ENCODE peak calls at places on chromosomes 13 and 19, in seven cellular contexts. V is brain microvascular endothelial cell; K is fibroblast of lung; S is endodermal cell; M is pancreas; G is activated CD8-positive, alpha-beta T cell treated with anti-CD3 and anti-CD28 coated beads for 36 hours; C is lower leg skin. I is an unnamed sample.

GRCh38 chr19:34487651-34488051 is 6.1 kb downstream of the WTIP start:
- DNase-seq in V (no peak), K (no peak), S (no peak), M (peak), G (no peak), C (no peak), I (no peak)

GRCh38 chr13:50425772-50426171 is 410.5 kb downstream of the KCNRG start:
- DNase-seq in V (no peak), K (no peak), S (no peak), M (no peak), G (no peak), C (no peak), I (no peak)

GRCh38 chr13:36298535-36299068 is 988 bp upstream of the CCDC169 start:
- DNase-seq in V (no peak), K (no peak), S (peak), M (no peak), G (no peak), C (no peak), I (no peak)

GRCh38 chr19:12647490-12648071 is 19.0 kb downstream of the MAN2B1 start:
- DNase-seq in V (peak), K (peak), S (peak), M (peak), G (peak), C (peak), I (no peak)

GRCh38 chr13:32098275-32098674 is 66.7 kb downstream of the FRY start:
- DNase-seq in V (no peak), K (no peak), S (no peak), M (no peak), G (no peak), C (no peak), I (no peak)

GRCh38 chr13:66528139-66528538 is 702.0 kb downstream of the PCDH9 start:
- DNase-seq in V (no peak), K (no peak), S (no peak), M (no peak), G (no peak), C (no peak), I (no peak)

GRCh38 chr13:73399347-73400216 is 340.8 kb downstream of the KLF5 start:
- DNase-seq in V (no peak), K (no peak), S (no peak), M (no peak), G (no peak), C (no peak), I (no peak)

GRCh38 chr19:40560092-40560507 is 16.6 kb upstream of the SHKBP1 start:
- DNase-seq in V (no peak), K (no peak), S (peak), M (no peak), G (no peak), C (no peak), I (no peak)

GRCh38 chr13:19172007-19172646 is 9.5 kb downstream of the TUBA3C start:
- DNase-seq in V (no peak), K (no peak), S (no peak), M (no peak), G (no peak), C (no peak), I (no peak)

GRCh38 chr13:80072231-80072630 is 268.7 kb downstream of the SPRY2 start:
- DNase-seq in V (no peak), K (no peak), S (no peak), M (no peak), G (no peak), C (no peak), I (no peak)

GRCh38 chr19:14375582-14376291 is 5.5 kb upstream of the ADGRE5 start:
- DNase-seq in V (no peak), K (no peak), S (no peak), M (no peak), G (no peak), C (no peak), I (no peak)

GRCh38 chr19:10231624-10232228 is 595 bp upstream of the S1PR2 start:
- DNase-seq in V (no peak), K (no peak), S (no peak), M (no peak), G (no peak), C (no peak), I (no peak)

GRCh38 chr19:35751839-35752745 is 3.7 kb downstream of the LIN37 start:
- DNase-seq in V (no peak), K (no peak), S (no peak), M (no peak), G (no peak), C (no peak), I (no peak)

GRCh38 chr13:108917581-108917980 is 288.2 kb downstream of the MYO16 start:
- DNase-seq in V (peak), K (peak), S (no peak), M (no peak), G (no peak), C (no peak), I (no peak)

GRCh38 chr19:44061038-44061437 is 9.2 kb downstream of the ZNF223 start:
- DNase-seq in V (no peak), K (no peak), S (no peak), M (no peak), G (no peak), C (no peak), I (no peak)

GRCh38 chr13:47215741-47216140 is 318.9 kb upstream of the HTR2A start:
- DNase-seq in V (peak), K (peak), S (peak), M (no peak), G (no peak), C (no peak), I (no peak)

GRCh38 chr19:40252395-40252794 is 25.9 kb upstream of the CCNP start:
- DNase-seq in V (no peak), K (no peak), S (peak), M (no peak), G (no peak), C (no peak), I (no peak)

GRCh38 chr13:109331898-109332297 is 454.5 kb downstream of the IRS2 start:
- DNase-seq in V (peak), K (peak), S (no peak), M (no peak), G (no peak), C (no peak), I (no peak)

GRCh38 chr19:50624949-50625600 is 14.6 kb downstream of the SYT3 start:
- DNase-seq in V (no peak), K (no peak), S (peak), M (no peak), G (no peak), C (no peak), I (no peak)

GRCh38 chr19:31639306-31639705 is 290.1 kb upstream of the TSHZ3 start:
- DNase-seq in V (peak), K (peak), S (no peak), M (no peak), G (no peak), C (no peak), I (no peak)

GRCh38 chr19:7902796-7903243 is 857 bp upstream of the MAP2K7 start:
- DNase-seq in V (no peak), K (no peak), S (peak), M (peak), G (no peak), C (no peak), I (no peak)

GRCh38 chr13:44040754-44041100 is 161.0 kb downstream of the LACC1 start:
- DNase-seq in V (no peak), K (peak), S (no peak), M (no peak), G (no peak), C (no peak), I (no peak)

GRCh38 chr13:44692173-44692713 is 116.1 kb upstream of the TSC22D1 start:
- DNase-seq in V (peak), K (peak), S (peak), M (no peak), G (no peak), C (no peak), I (no peak)

GRCh38 chr13:110536006-110536693 is 25.4 kb downstream of the RAB20 start:
- DNase-seq in V (no peak), K (no peak), S (no peak), M (no peak), G (no peak), C (peak), I (no peak)

GRCh38 chr13:80235559-80236296 is 105.2 kb downstream of the SPRY2 start:
- DNase-seq in V (peak), K (peak), S (no peak), M (no peak), G (no peak), C (no peak), I (no peak)

GRCh38 chr13:72384879-72385278 is 342.6 kb downstream of the MZT1 start:
- DNase-seq in V (peak), K (peak), S (no peak), M (no peak), G (no peak), C (no peak), I (no peak)

GRCh38 chr19:42563352-42564210 is 31.1 kb downstream of the CEACAM8 start:
- DNase-seq in V (peak), K (peak), S (peak), M (no peak), G (peak), C (no peak), I (no peak)

GRCh38 chr13:78601124-78601885 is 2.0 kb downstream of the POU4F1 start:
- DNase-seq in V (no peak), K (peak), S (peak), M (no peak), G (no peak), C (no peak), I (no peak)

GRCh38 chr13:111584101-111584500 is 263.7 kb downstream of the TEX29 start:
- DNase-seq in V (no peak), K (no peak), S (no peak), M (no peak), G (no peak), C (no peak), I (no peak)

GRCh38 chr13:92989301-92989700 is 237.3 kb upstream of the GPC6 start:
- DNase-seq in V (no peak), K (no peak), S (no peak), M (no peak), G (no peak), C (no peak), I (no peak)

GRCh38 chr13:83503424-83503823 is 378.9 kb downstream of the SLITRK1 start:
- DNase-seq in V (peak), K (peak), S (no peak), M (no peak), G (no peak), C (no peak), I (no peak)

DNA sequence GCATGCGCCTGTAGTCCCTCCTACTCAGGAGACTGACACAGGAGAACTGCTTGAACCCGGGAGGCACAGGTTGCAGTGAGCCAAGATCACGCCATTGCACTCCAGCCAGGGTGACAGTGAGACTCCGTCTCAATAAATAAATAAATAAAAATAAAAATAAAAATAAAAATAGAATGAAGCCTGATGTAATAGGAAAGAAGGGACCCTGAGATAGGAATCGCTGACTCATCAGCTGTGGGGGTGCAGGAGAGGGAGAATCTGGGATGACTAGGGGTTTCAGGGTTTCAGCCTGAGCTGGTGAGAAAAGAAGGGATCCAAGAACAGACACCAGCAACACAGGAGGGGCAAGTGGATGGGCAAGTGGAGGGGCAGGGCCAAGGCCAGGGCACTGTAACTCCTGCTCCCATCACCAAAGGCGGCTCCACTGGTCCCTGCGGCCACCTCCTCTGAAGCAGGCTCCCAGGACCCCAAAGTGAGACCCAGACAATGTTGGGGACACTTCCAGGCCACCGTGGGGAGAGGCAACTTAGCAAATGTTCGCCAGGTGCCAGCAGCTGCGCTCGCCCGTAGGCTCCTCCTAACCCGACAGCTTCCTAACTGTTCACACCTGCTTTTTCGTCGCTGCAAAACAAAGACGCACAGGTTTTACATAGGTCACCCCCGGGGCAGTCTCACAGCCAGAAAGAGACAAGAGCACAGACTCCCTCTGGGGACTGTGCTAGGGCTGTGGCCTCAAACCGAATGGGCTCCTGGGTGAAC is 1.2 kb downstream of the HAUS8 start:
- DNase-seq in V (no peak), K (no peak), S (peak), M (no peak), G (peak), C (no peak), I (no peak)
- TF ChIP-seq CTCF in V (no peak), K (no peak), S (no peak), M (no peak), G (no peak), C (no peak), I (no peak)

GRCh38 chr13:22757530-22758120 is 423.2 kb upstream of the SGCG start:
- DNase-seq in V (no peak), K (peak), S (no peak), M (no peak), G (no peak), C (no peak), I (no peak)
- TF ChIP-seq CTCF in V (no peak), K (peak), S (peak), M (no peak), G (no peak), C (no peak), I (no peak)

DNA sequence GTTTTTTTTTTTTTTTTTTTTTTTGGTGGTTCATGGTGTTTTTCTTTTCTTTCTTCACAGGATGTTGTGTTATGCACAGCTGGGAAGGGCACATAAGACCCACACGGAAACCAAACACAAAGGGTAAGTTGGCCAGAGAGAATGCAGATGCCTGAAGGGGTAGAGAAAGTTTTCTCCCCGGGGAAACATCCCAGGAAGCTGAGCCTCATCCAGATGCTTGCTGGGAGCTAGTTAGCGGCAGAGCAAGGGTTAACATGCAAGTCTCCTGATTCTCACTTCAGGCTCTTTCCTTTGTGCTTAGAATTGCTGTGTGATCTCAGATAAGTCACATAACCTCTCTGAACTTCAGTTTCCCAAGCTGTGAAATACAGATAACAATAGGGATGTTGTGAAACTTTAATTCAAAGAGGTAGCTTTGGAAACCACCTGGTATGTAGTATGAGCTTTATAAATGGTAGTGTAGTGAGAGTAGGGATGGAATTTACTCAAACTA is 3.1 kb downstream of the ADGRE1 start:
- DNase-seq in V (no peak), K (no peak), S (no peak), M (no peak), G (no peak), C (no peak), I (no peak)
- TF ChIP-seq CTCF in V (no peak), K (no peak), S (no peak), M (no peak), G (no peak), C (no peak), I (no peak)

GRCh38 chr19:11460207-11460606 is 20.6 kb downstream of the ELAVL3 start:
- DNase-seq in V (no peak), K (no peak), S (peak), M (no peak), G (peak), C (no peak), I (no peak)
- TF ChIP-seq CTCF in V (peak), K (peak), S (peak), M (no peak), G (peak), C (no peak), I (peak)

GRCh38 chr19:27777242-27777641 is 1435.7 kb downstream of the UQCRFS1 start:
- DNase-seq in V (no peak), K (no peak), S (peak), M (no peak), G (no peak), C (no peak), I (no peak)

GRCh38 chr19:27775395-27775794 is 1437.6 kb downstream of the UQCRFS1 start:
- DNase-seq in V (no peak), K (no peak), S (peak), M (no peak), G (no peak), C (no peak), I (no peak)

GRCh38 chr19:27774827-27775226 is 1438.1 kb downstream of the UQCRFS1 start:
- DNase-seq in V (no peak), K (no peak), S (peak), M (no peak), G (peak), C (no peak), I (no peak)

GRCh38 chr19:27776524-27776923 is 1436.4 kb downstream of the UQCRFS1 start:
- DNase-seq in V (no peak), K (no peak), S (peak), M (no peak), G (no peak), C (no peak), I (no peak)

DNA sequence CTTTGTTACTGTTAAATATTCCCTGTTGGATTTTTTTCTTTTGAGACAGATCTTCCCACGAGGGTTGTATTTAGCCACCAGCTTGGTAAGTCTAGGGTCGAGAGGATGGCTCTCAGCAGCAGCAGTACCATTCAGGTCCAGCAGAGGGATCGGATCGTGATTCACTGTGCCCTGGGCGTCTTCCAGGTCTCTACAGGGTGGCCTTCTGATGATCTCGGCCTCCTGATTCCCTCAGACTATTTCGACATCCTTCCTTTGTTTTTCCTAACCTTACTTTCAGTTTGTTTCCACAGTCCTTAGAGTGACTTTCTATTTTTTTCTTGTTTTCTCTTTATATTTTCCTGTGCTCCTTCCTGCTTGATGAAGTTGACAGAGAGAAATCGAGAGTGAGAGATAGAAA is 1436.9 kb downstream of the UQCRFS1 start:
- DNase-seq in V (peak), K (peak), S (peak), M (no peak), G (peak), C (no peak), I (no peak)
- TF ChIP-seq CTCF in V (peak), K (peak), S (peak), M (no peak), G (peak), C (no peak), I (no peak)

GRCh38 chr13:41059896-41060722 is 1.2 kb upstream of the WBP4 start:
- DNase-seq in V (peak), K (peak), S (peak), M (peak), G (peak), C (peak), I (peak)

GRCh38 chr13:41060723-41061074 is 610 bp upstream of the WBP4 start:
- DNase-seq in V (no peak), K (no peak), S (peak), M (peak), G (peak), C (peak), I (peak)

GRCh38 chr13:41059466-41059865 is 1.8 kb upstream of the WBP4 start:
- DNase-seq in V (no peak), K (no peak), S (no peak), M (no peak), G (no peak), C (no peak), I (no peak)

GRCh38 chr13:41061914-41062837 is 867 bp downstream of the WBP4 start:
- DNase-seq in V (peak), K (peak), S (no peak), M (no peak), G (no peak), C (no peak), I (no peak)

DNA sequence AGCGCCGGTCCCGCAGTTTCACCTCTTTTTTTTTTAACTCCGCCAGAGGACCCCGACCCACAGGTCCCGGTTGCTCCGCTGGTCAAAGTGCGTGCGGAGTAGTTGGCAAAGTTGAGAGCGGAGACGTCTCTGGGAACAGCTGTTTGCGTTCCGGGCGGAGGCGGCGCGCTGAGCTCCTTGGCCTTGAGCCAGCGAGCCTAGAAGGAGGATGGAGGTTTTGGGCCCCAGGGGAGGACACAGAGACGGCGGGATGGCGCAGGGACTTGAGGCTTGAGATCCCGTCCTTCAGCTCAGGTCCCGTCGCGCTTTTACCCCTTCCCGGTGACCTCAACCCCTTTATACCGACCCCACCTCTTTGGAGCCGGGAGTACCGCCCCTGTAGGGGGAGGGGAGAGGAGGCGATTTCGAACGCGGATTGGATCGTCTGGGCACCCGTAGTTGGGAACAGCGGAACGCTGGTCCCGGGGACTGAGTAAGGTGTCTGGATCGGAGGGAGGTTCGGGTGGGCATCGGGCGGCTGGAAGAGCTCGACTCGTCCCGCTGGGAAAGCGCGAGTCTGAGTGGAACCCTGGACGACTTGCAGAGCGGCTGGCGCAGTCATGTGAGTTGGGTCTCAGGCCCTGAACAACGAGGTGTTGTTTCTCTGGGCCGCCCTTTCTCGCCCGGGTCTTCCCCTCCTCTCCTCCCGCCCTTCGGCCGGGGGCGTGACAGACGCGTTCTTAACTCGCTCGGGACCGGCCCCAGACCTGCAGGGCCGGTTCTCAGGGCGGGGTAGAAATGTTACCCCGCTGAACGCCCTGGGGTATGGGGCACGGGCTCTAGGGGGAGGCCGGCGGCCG is at the start of gene WBP4:
- DNase-seq in V (peak), K (peak), S (peak), M (peak), G (peak), C (peak), I (peak)
- TF ChIP-seq CTCF in V (peak), K (peak), S (no peak), M (no peak), G (no peak), C (no peak), I (peak)